ENCODE peak calls at places on chromosome 1, in four cellular contexts. One of them, this sample, is unnamed.

GRCh38 chr1:226064816-226065248 is 2.3 kb downstream of the H3-3A start:
- DNase-seq in iris pigment epithelial cell: peak; percentile 69
- DNase-seq in activated CD8-positive, alpha-beta memory T cell treated with anti-CD3 and anti-CD28 coated beads for 24 hours: no peak
- DNase-seq in skeletal muscle cell: no peak
- DNase-seq in this sample: peak; percentile 67

GRCh38 chr1:225735252-225736149 is 42.1 kb upstream of the SRP9 start:
- DNase-seq in iris pigment epithelial cell: peak; percentile 97
- DNase-seq in activated CD8-positive, alpha-beta memory T cell treated with anti-CD3 and anti-CD28 coated beads for 24 hours: no peak
- DNase-seq in skeletal muscle cell: peak; percentile 97
- DNase-seq in this sample: peak; percentile 86

GRCh38 chr1:116763787-116764465 is 9.7 kb downstream of the CD2 start:
- DNase-seq in iris pigment epithelial cell: no peak
- DNase-seq in activated CD8-positive, alpha-beta memory T cell treated with anti-CD3 and anti-CD28 coated beads for 24 hours: peak; percentile 87
- DNase-seq in skeletal muscle cell: no peak
- DNase-seq in this sample: peak; percentile 52

GRCh38 chr1:96400074-96400473 is 321.5 kb upstream of the PTBP2 start:
- DNase-seq in iris pigment epithelial cell: no peak
- DNase-seq in activated CD8-positive, alpha-beta memory T cell treated with anti-CD3 and anti-CD28 coated beads for 24 hours: no peak
- DNase-seq in skeletal muscle cell: no peak
- DNase-seq in this sample: no peak

GRCh38 chr1:243916160-243916559 is 66.1 kb upstream of the AKT3 start:
- DNase-seq in iris pigment epithelial cell: peak; percentile 61
- DNase-seq in activated CD8-positive, alpha-beta memory T cell treated with anti-CD3 and anti-CD28 coated beads for 24 hours: no peak
- DNase-seq in skeletal muscle cell: no peak
- DNase-seq in this sample: no peak

GRCh38 chr1:172698224-172698623 is 39.3 kb downstream of the FASLG start:
- DNase-seq in iris pigment epithelial cell: no peak
- DNase-seq in activated CD8-positive, alpha-beta memory T cell treated with anti-CD3 and anti-CD28 coated beads for 24 hours: no peak
- DNase-seq in skeletal muscle cell: no peak
- DNase-seq in this sample: no peak

GRCh38 chr1:46723901-46724300 is 5.0 kb upstream of the EFCAB14 start:
- DNase-seq in iris pigment epithelial cell: no peak
- DNase-seq in activated CD8-positive, alpha-beta memory T cell treated with anti-CD3 and anti-CD28 coated beads for 24 hours: no peak
- DNase-seq in skeletal muscle cell: no peak
- DNase-seq in this sample: no peak

GRCh38 chr1:54013393-54014008 is 4.5 kb downstream of the LDLRAD1 start:
- DNase-seq in iris pigment epithelial cell: no peak
- DNase-seq in activated CD8-positive, alpha-beta memory T cell treated with anti-CD3 and anti-CD28 coated beads for 24 hours: peak; percentile 28
- DNase-seq in skeletal muscle cell: no peak
- DNase-seq in this sample: no peak

GRCh38 chr1:214378492-214378891 is 97.5 kb downstream of the SMYD2 start:
- DNase-seq in iris pigment epithelial cell: no peak
- DNase-seq in activated CD8-positive, alpha-beta memory T cell treated with anti-CD3 and anti-CD28 coated beads for 24 hours: no peak
- DNase-seq in skeletal muscle cell: no peak
- DNase-seq in this sample: peak; percentile 38

GRCh38 chr1:3408751-3409266 is 45.7 kb upstream of the ARHGEF16 start:
- DNase-seq in iris pigment epithelial cell: no peak
- DNase-seq in activated CD8-positive, alpha-beta memory T cell treated with anti-CD3 and anti-CD28 coated beads for 24 hours: no peak
- DNase-seq in skeletal muscle cell: no peak
- DNase-seq in this sample: no peak

GRCh38 chr1:217027403-217028080 is 304.3 kb upstream of the ESRRG start:
- DNase-seq in iris pigment epithelial cell: no peak
- DNase-seq in activated CD8-positive, alpha-beta memory T cell treated with anti-CD3 and anti-CD28 coated beads for 24 hours: no peak
- DNase-seq in skeletal muscle cell: no peak
- DNase-seq in this sample: no peak

GRCh38 chr1:175128523-175128922 is 60.9 kb downstream of the TNN start:
- DNase-seq in iris pigment epithelial cell: no peak
- DNase-seq in activated CD8-positive, alpha-beta memory T cell treated with anti-CD3 and anti-CD28 coated beads for 24 hours: no peak
- DNase-seq in skeletal muscle cell: no peak
- DNase-seq in this sample: no peak

GRCh38 chr1:155981266-155982088 is 3.1 kb upstream of the ARHGEF2 start:
- DNase-seq in iris pigment epithelial cell: peak; percentile 80
- DNase-seq in activated CD8-positive, alpha-beta memory T cell treated with anti-CD3 and anti-CD28 coated beads for 24 hours: no peak
- DNase-seq in skeletal muscle cell: peak; percentile 58
- DNase-seq in this sample: peak; percentile 39

GRCh38 chr1:184188091-184188490 is 136.6 kb downstream of the TSEN15 start:
- DNase-seq in iris pigment epithelial cell: no peak
- DNase-seq in activated CD8-positive, alpha-beta memory T cell treated with anti-CD3 and anti-CD28 coated beads for 24 hours: no peak
- DNase-seq in skeletal muscle cell: no peak
- DNase-seq in this sample: no peak

GRCh38 chr1:17606826-17607440 is 67.4 kb downstream of the ARHGEF10L start:
- DNase-seq in iris pigment epithelial cell: peak; percentile 51
- DNase-seq in activated CD8-positive, alpha-beta memory T cell treated with anti-CD3 and anti-CD28 coated beads for 24 hours: peak; percentile 63
- DNase-seq in skeletal muscle cell: no peak
- DNase-seq in this sample: peak; percentile 83

GRCh38 chr1:6960291-6960758 is 175.1 kb downstream of the CAMTA1 start:
- DNase-seq in iris pigment epithelial cell: peak; percentile 24
- DNase-seq in activated CD8-positive, alpha-beta memory T cell treated with anti-CD3 and anti-CD28 coated beads for 24 hours: no peak
- DNase-seq in skeletal muscle cell: no peak
- DNase-seq in this sample: peak; percentile 85

GRCh38 chr1:50278352-50278878 is 144.8 kb downstream of the DMRTA2 start:
- DNase-seq in iris pigment epithelial cell: no peak
- DNase-seq in activated CD8-positive, alpha-beta memory T cell treated with anti-CD3 and anti-CD28 coated beads for 24 hours: no peak
- DNase-seq in skeletal muscle cell: no peak
- DNase-seq in this sample: no peak

GRCh38 chr1:223556414-223557124 is 108.9 kb downstream of the CAPN8 start:
- DNase-seq in iris pigment epithelial cell: peak; percentile 7
- DNase-seq in activated CD8-positive, alpha-beta memory T cell treated with anti-CD3 and anti-CD28 coated beads for 24 hours: no peak
- DNase-seq in skeletal muscle cell: no peak
- DNase-seq in this sample: peak; percentile 10